ENCODE peak calls at places on chromosomes 6 and 20, in five cellular contexts. U is NB4, N is HepG2, B is endothelial cell of umbilical vein, K is GM12878. F is an unnamed sample.

GRCh38 chr6:446418-447366 is 55.1 kb downstream of the IRF4 start:
- DNase-seq in U (no peak), N (no peak), B (no peak), K (no peak), F (no peak)

GRCh38 chr6:158283304-158284005 is 28.8 kb upstream of the TULP4 start:
- DNase-seq in U (peak), N (no peak), B (no peak), K (no peak), F (peak)

GRCh38 chr6:164266851-164267250 is 852.3 kb downstream of the QKI start:
- DNase-seq in U (no peak), N (no peak), B (no peak), K (no peak), F (no peak)

GRCh38 chr20:50563133-50563944 is 53.2 kb downstream of the PTPN1 start:
- DNase-seq in U (no peak), N (peak), B (no peak), K (no peak), F (no peak)

GRCh38 chr6:119273799-119274595 is 75.6 kb downstream of the MAN1A1 start:
- DNase-seq in U (no peak), N (no peak), B (no peak), K (no peak), F (no peak)

GRCh38 chr20:48723308-48724264 is 104.2 kb downstream of the PREX1 start:
- DNase-seq in U (peak), N (peak), B (peak), K (no peak), F (no peak)

GRCh38 chr6:167767715-167768107 is 59.0 kb upstream of the AFDN start:
- DNase-seq in U (no peak), N (no peak), B (no peak), K (no peak), F (no peak)

GRCh38 chr6:152087096-152087495 is 279.6 kb downstream of the ESR1 start:
- DNase-seq in U (no peak), N (no peak), B (no peak), K (no peak), F (no peak)

GRCh38 chr6:10759884-10760329 is 12.3 kb downstream of the TMEM14B start:
- DNase-seq in U (no peak), N (no peak), B (peak), K (no peak), F (peak)

GRCh38 chr6:112086744-112087135 is 542 bp downstream of the TUBE1 start:
- DNase-seq in U (peak), N (peak), B (peak), K (peak), F (peak)

GRCh38 chr6:7203939-7204338 is 96.2 kb downstream of the RREB1 start:
- DNase-seq in U (no peak), N (no peak), B (no peak), K (no peak), F (no peak)

GRCh38 chr6:134826889-134827737 is 122.8 kb downstream of the ALDH8A1 start:
- DNase-seq in U (no peak), N (no peak), B (no peak), K (no peak), F (no peak)

GRCh38 chr20:15638781-15639180 is 934.5 kb downstream of the KIF16B start:
- DNase-seq in U (no peak), N (no peak), B (no peak), K (no peak), F (no peak)

GRCh38 chr6:13355043-13355945 is 27.0 kb upstream of the TBC1D7 start:
- DNase-seq in U (peak), N (peak), B (peak), K (peak), F (no peak)

GRCh38 chr20:12012241-12013222 is 94.8 kb downstream of the BTBD3 start:
- DNase-seq in U (peak), N (peak), B (peak), K (peak), F (peak)

GRCh38 chr20:39909447-39909846 is 779.6 kb downstream of the MAFB start:
- DNase-seq in U (peak), N (no peak), B (no peak), K (no peak), F (no peak)

GRCh38 chr20:16265334-16265733 is 307.9 kb downstream of the KIF16B start:
- DNase-seq in U (no peak), N (no peak), B (no peak), K (no peak), F (no peak)

GRCh38 chr20:64114356-64114971 is 7.1 kb upstream of the NPBWR2 start:
- DNase-seq in U (no peak), N (no peak), B (no peak), K (no peak), F (no peak)

GRCh38 chr6:30568245-30568644 is 3.0 kb upstream of the ABCF1 start:
- DNase-seq in U (no peak), N (no peak), B (no peak), K (no peak), F (no peak)

GRCh38 chr20:46935394-46936017 is 40.9 kb downstream of the EYA2 start:
- DNase-seq in U (no peak), N (no peak), B (no peak), K (no peak), F (no peak)

GRCh38 chr6:137121401-137121997 is 51.9 kb downstream of the IL22RA2 start:
- DNase-seq in U (no peak), N (no peak), B (no peak), K (no peak), F (no peak)

GRCh38 chr6:28443112-28443773 is at the start of gene ZSCAN23:
- DNase-seq in U (peak), N (peak), B (peak), K (peak), F (no peak)

GRCh38 chr6:34858681-34859080 is 29.2 kb downstream of the TAF11 start:
- DNase-seq in U (peak), N (peak), B (no peak), K (no peak), F (no peak)

GRCh38 chr20:24980321-24981053 is 12.1 kb downstream of the APMAP start:
- DNase-seq in U (no peak), N (no peak), B (no peak), K (no peak), F (no peak)

GRCh38 chr6:98828991-98829411 is 5.4 kb upstream of the POU3F2 start:
- DNase-seq in U (no peak), N (no peak), B (no peak), K (no peak), F (no peak)

GRCh38 chr20:19937651-19938420 is 79.3 kb upstream of the NAA20 start:
- DNase-seq in U (peak), N (no peak), B (no peak), K (peak), F (no peak)
- H3K4me3 ChIP-seq in U (no peak), N (no peak), B (no peak), K (no peak), F (no peak)

GRCh38 chr6:15628499-15629131 is 34.2 kb downstream of the DTNBP1 start:
- DNase-seq in U (peak), N (no peak), B (no peak), K (no peak), F (no peak)
- TF ChIP-seq MYC in U (no peak), N (no peak), B (no peak), K (no peak), F (no peak)

GRCh38 chr6:2951723-2952122 is 19.6 kb downstream of the SERPINB6 start:
- DNase-seq in U (peak), N (no peak), B (no peak), K (no peak), F (no peak)

GRCh38 chr6:2952557-2953095 is 18.7 kb downstream of the SERPINB6 start:
- DNase-seq in U (peak), N (peak), B (peak), K (no peak), F (peak)

GRCh38 chr6:2950713-2951112 is 20.7 kb downstream of the SERPINB6 start:
- DNase-seq in U (no peak), N (no peak), B (no peak), K (no peak), F (no peak)

GRCh38 chr6:2949536-2950083 is 21.8 kb downstream of the SERPINB6 start:
- DNase-seq in U (no peak), N (no peak), B (no peak), K (no peak), F (no peak)

DNA sequence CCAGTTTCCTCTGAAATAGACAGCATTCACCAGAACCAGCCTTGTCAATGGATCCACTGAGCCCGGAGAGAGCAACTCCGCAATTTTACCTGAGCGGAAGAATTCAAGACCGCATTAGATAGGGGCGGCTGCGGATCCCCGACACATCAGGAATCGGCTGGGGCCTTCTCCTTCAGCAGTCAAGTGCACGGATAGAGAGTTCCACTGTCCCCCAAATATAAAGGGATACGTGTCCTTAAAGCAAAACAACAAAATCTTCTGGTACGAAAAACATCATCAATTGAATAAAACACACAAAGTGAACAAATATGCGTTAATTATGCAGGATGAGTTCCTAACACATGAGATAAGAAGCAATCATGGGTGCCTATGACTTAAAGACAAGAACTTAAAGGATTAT is 18.3 kb downstream of the SERPINB6 start:
- DNase-seq in U (no peak), N (no peak), B (no peak), K (no peak), F (no peak)
- H3K4me3 ChIP-seq in U (no peak), N (peak), B (no peak), K (no peak), F (no peak)

GRCh38 chr6:142878407-142878806 is 66.6 kb downstream of the HIVEP2 start:
- DNase-seq in U (no peak), N (no peak), B (no peak), K (no peak), F (no peak)
- TF ChIP-seq MYC in U (no peak), N (no peak), B (no peak), K (no peak), F (no peak)

GRCh38 chr6:160421854-160422253 is 73.7 kb downstream of the SLC22A3 start:
- DNase-seq in U (no peak), N (no peak), B (no peak), K (no peak), F (no peak)
- H3K4me3 ChIP-seq in U (no peak), N (no peak), B (no peak), K (no peak), F (no peak)

GRCh38 chr20:35985789-35986188 is 17.4 kb downstream of the CNBD2 start:
- DNase-seq in U (no peak), N (no peak), B (no peak), K (no peak), F (no peak)
- TF ChIP-seq MYC in U (no peak), N (no peak), B (no peak), K (no peak), F (no peak)

DNA sequence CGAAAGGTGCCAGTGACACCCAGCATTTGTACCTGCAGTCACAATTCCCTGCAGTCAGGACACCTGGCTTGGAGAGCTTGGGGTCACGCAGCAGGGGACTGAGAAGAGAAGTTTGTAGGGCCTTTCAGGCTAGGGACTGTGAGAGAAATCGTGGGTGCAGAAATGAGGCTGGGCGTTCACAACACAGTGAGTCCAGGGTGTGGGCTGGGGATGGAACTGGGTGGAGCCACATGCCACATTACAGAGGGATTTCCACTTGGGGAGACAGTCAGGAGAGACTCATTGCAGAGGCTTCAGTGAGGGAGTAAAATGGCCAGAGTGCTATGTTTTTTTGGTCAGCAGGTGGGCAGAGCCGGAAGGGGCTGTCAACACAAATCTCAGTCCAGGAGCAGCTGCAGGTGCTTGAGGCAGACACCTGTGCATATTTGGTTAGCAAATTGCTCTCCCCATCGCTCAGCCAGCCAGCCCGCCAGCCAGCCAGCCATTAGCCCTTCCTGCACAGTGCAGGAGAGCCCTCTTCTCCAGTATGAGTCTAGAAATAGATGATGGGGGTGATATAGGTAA is 7.4 kb downstream of the ITPR3 start:
- DNase-seq in U (no peak), N (no peak), B (no peak), K (no peak), F (no peak)
- H3K4me3 ChIP-seq in U (no peak), N (no peak), B (no peak), K (no peak), F (no peak)

DNA sequence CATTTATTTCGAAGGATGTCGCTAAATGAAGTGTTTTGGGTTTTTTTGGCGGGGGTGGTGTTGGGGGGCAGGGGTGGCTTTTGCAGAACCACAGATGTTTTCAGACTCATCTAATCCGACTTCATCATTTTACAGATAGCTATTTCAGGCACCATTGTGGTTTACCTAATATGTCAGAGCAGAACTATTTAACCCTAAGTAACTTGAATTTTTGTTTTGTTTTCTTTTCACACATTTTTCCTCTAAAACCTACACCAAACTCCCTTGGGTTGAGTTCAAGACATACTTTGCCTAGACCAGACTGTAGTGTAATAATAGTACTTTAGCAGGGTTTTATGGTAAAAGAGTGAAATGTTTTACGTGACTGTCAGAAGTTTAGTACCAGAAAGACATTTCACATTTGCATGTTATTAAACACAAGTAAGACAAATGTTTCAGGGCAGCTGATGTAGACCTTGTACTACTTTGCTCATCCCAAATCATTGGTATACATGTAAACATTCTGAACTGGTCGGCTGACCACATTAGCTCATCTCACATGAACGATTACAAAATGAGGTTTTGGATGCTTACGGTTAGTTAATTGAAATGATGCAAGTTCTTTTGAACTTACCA is 37.7 kb downstream of the MAP3K4 start:
- DNase-seq in U (peak), N (no peak), B (no peak), K (peak), F (no peak)
- TF ChIP-seq MYC in U (no peak), N (no peak), B (no peak), K (no peak), F (no peak)

GRCh38 chr20:62876441-62876825 is 14.8 kb upstream of the TCFL5 start:
- DNase-seq in U (no peak), N (no peak), B (no peak), K (no peak), F (no peak)
- H3K4me3 ChIP-seq in U (no peak), N (no peak), B (no peak), K (no peak), F (no peak)

F was measured in A549.